ENCODE peak calls at places on chromosomes 3 and 15, in five cellular contexts. E is nephron progenitor cell, W is type B pancreatic cell, P is GM23338, F is AG10803. A is an unnamed sample.

GRCh38 chr3:36477655-36478054 is 97.4 kb downstream of the STAC start:
- DNase-seq in F (peak; percentile 88), P (no peak), W (no peak), E (no peak), A (no peak)

GRCh38 chr3:16477054-16477453 is 36.4 kb downstream of the RFTN1 start:
- DNase-seq in P (no peak), F (no peak), E (no peak), W (no peak), A (no peak)

GRCh38 chr15:35736150-35736549 is 190.2 kb upstream of the DPH6 start:
- DNase-seq in E (no peak), F (no peak), W (no peak), P (no peak), A (no peak)

GRCh38 chr3:107942244-107942643 is 148.6 kb downstream of the CD47 start:
- DNase-seq in E (no peak), W (no peak), P (no peak), F (no peak), A (no peak)

GRCh38 chr3:57228734-57229505 is 1.4 kb downstream of the APPL1 start:
- DNase-seq in W (no peak), E (no peak), P (no peak), F (peak; percentile 73), A (no peak)

GRCh38 chr3:29745237-29745870 is 464.5 kb downstream of the RBMS3 start:
- DNase-seq in F (no peak), E (peak; percentile 18), W (no peak), P (no peak), A (no peak)

GRCh38 chr3:77381426-77381825 is 341.5 kb downstream of the ROBO2 start:
- DNase-seq in F (no peak), W (no peak), E (no peak), P (no peak), A (no peak)

GRCh38 chr3:15205934-15206661 is at the start of gene CAPN7:
- DNase-seq in P (peak; percentile 88), E (peak; percentile 97), F (peak; percentile 93), W (peak; percentile 94), A (peak; percentile 94)

GRCh38 chr3:51024765-51025681 is 350.3 kb downstream of the DOCK3 start:
- DNase-seq in P (peak; percentile 3), W (no peak), F (no peak), E (no peak), A (peak; percentile 82)

GRCh38 chr3:6418492-6418891 is 442.4 kb upstream of the GRM7 start:
- DNase-seq in W (no peak), F (no peak), P (no peak), E (no peak), A (no peak)

GRCh38 chr3:35651456-35651855 is 12.1 kb downstream of the ARPP21 start:
- DNase-seq in P (no peak), E (no peak), F (no peak), W (no peak), A (no peak)

GRCh38 chr15:35678774-35679173 is 132.8 kb upstream of the DPH6 start:
- DNase-seq in W (no peak), F (no peak), P (no peak), E (no peak), A (no peak)

GRCh38 chr15:94053626-94054025 is 177.7 kb upstream of the MCTP2 start:
- DNase-seq in P (no peak), W (no peak), E (no peak), F (no peak), A (no peak)

GRCh38 chr15:38072007-38072506 is 137.6 kb downstream of the TMCO5A start:
- DNase-seq in E (peak; percentile 8), F (no peak), P (peak; percentile 22), W (no peak), A (no peak)

GRCh38 chr15:52100807-52101206 is 11.8 kb downstream of the BCL2L10 start:
- DNase-seq in F (peak; percentile 90), W (no peak), P (no peak), E (no peak), A (no peak)

GRCh38 chr15:58522865-58523264 is 91.1 kb downstream of the LIPC start:
- DNase-seq in E (no peak), F (no peak), P (no peak), W (no peak), A (no peak)

GRCh38 chr3:132014105-132014504 is 20.7 kb downstream of the CPNE4 start:
- DNase-seq in W (no peak), P (no peak), E (no peak), F (no peak), A (no peak)

GRCh38 chr15:99306694-99307338 is 55.5 kb downstream of the LRRC28 start:
- DNase-seq in P (peak; percentile 14), W (no peak), E (no peak), F (no peak), A (no peak)

GRCh38 chr15:69400850-69401249 is 13.3 kb upstream of the KIF23 start:
- DNase-seq in F (no peak), P (peak; percentile 44), W (no peak), E (no peak), A (no peak)

GRCh38 chr15:78317145-78317836 is 17.9 kb upstream of the SKIC8 start:
- DNase-seq in P (no peak), E (no peak), W (no peak), F (no peak), A (no peak)

GRCh38 chr15:81280696-81281095 is 43.2 kb downstream of the STARD5 start:
- DNase-seq in W (no peak), E (no peak), F (no peak), P (no peak), A (no peak)

GRCh38 chr15:51224428-51224827 is 114.0 kb downstream of the CYP19A1 start:
- DNase-seq in W (no peak), F (peak; percentile 36), P (no peak), E (no peak), A (no peak)

GRCh38 chr3:135503429-135504083 is 462.0 kb upstream of the PPP2R3A start:
- DNase-seq in W (peak; percentile 82), E (peak; percentile 86), F (peak; percentile 74), P (peak; percentile 95), A (no peak)

GRCh38 chr3:137035631-137036030 is 77.8 kb downstream of the IL20RB start:
- DNase-seq in E (no peak), F (no peak), P (peak; percentile 80), W (no peak), A (no peak)

GRCh38 chr3:80553211-80553610 is 785.4 kb upstream of the ROBO1 start:
- DNase-seq in W (no peak), F (no peak), P (no peak), E (no peak), A (no peak)

GRCh38 chr3:138945646-138946553 is 1.0 kb downstream of the FOXL2 start:
- DNase-seq in E (peak; percentile 42), W (no peak), F (peak; percentile 62), P (peak; percentile 68), A (no peak)

GRCh38 chr3:107452436-107452835 is 70.3 kb upstream of the BBX start:
- DNase-seq in W (no peak), F (peak; percentile 32), P (no peak), E (no peak), A (no peak)

GRCh38 chr15:48710952-48711495 is 65.5 kb upstream of the FBN1 start:
- DNase-seq in F (peak; percentile 71), W (no peak), P (peak; percentile 9), E (no peak), A (no peak)

GRCh38 chr3:83968386-83968785 is 990.4 kb upstream of the CADM2 start:
- DNase-seq in P (no peak), F (no peak), W (no peak), E (no peak), A (no peak)

GRCh38 chr15:78873796-78874761 is 1.4 kb downstream of the MORF4L1 start:
- DNase-seq in F (peak; percentile 33), E (no peak), P (peak; percentile 47), W (no peak), A (peak; percentile 22)

GRCh38 chr3:67637255-67637900 is 17.0 kb downstream of the SUCLG2 start:
- DNase-seq in E (no peak), F (no peak), W (no peak), P (no peak), A (no peak)

GRCh38 chr3:23762214-23763039 is 43.3 kb upstream of the UBE2E1 start:
- DNase-seq in F (peak; percentile 64), W (no peak), E (no peak), P (no peak), A (no peak)

GRCh38 chr3:170496026-170496867 is 77.6 kb downstream of the CLDN11 start:
- DNase-seq in P (peak; percentile 65), E (no peak), W (no peak), F (no peak), A (no peak)
- TF ChIP-seq CTCF in P (peak; percentile 76), E (no peak), W (no peak), F (no peak), A (no peak)

GRCh38 chr3:104614564-104614963 is 752.1 kb upstream of the ALCAM start:
- DNase-seq in F (no peak), W (no peak), P (no peak), E (no peak), A (no peak)

GRCh38 chr3:104612218-104612617 is 754.5 kb upstream of the ALCAM start:
- DNase-seq in E (no peak), F (no peak), P (no peak), W (no peak), A (no peak)

GRCh38 chr3:104606812-104607211 is 759.9 kb upstream of the ALCAM start:
- DNase-seq in F (no peak), W (no peak), E (no peak), P (no peak), A (no peak)

GRCh38 chr3:104610730-104611652 is 755.7 kb upstream of the ALCAM start:
- DNase-seq in W (no peak), F (no peak), E (no peak), P (peak; percentile 10), A (no peak)
- TF ChIP-seq CTCF in W (peak; percentile 60), F (peak; percentile 11), E (no peak), P (no peak), A (no peak)

GRCh38 chr3:152941825-152942224 is 106.9 kb downstream of the P2RY1 start:
- DNase-seq in E (no peak), F (no peak), P (no peak), W (no peak), A (no peak)

GRCh38 chr3:152938974-152939636 is 104.2 kb downstream of the P2RY1 start:
- DNase-seq in W (no peak), E (no peak), F (no peak), P (no peak), A (no peak)

GRCh38 chr3:152942366-152942765 is 107.4 kb downstream of the P2RY1 start:
- DNase-seq in E (no peak), F (no peak), W (no peak), P (no peak), A (no peak)

GRCh38 chr3:152937234-152937633 is 102.3 kb downstream of the P2RY1 start:
- DNase-seq in W (no peak), E (no peak), F (no peak), P (no peak), A (no peak)
- TF ChIP-seq CTCF in W (peak; percentile 43), E (no peak), F (no peak), P (peak; percentile 51), A (no peak)

GRCh38 chr3:197752107-197752506 is 2.4 kb downstream of the FYTTD1 start:
- DNase-seq in F (no peak), P (no peak), W (no peak), E (no peak), A (no peak)

GRCh38 chr3:197756704-197757103 is 7.0 kb downstream of the FYTTD1 start:
- DNase-seq in P (no peak), E (no peak), W (no peak), F (no peak), A (no peak)

GRCh38 chr3:197750396-197750831 is 731 bp downstream of the FYTTD1 start:
- DNase-seq in E (peak; percentile 66), F (peak; percentile 70), P (peak; percentile 83), W (no peak), A (peak; percentile 47)

GRCh38 chr3:197750863-197751737 is 1.4 kb downstream of the FYTTD1 start:
- DNase-seq in P (no peak), F (peak; percentile 45), W (no peak), E (peak; percentile 17), A (no peak)

GRCh38 chr3:197753263-197753662 is 3.6 kb downstream of the FYTTD1 start:
- DNase-seq in F (no peak), E (no peak), W (no peak), P (no peak), A (no peak)
- TF ChIP-seq CTCF in F (peak; percentile 18), E (no peak), W (peak; percentile 60), P (no peak), A (no peak)

A was measured in CD4-positive, alpha-beta T cell.